ENCODE peak calls at places on chromosomes 6 and 20, in seven cellular contexts. D is GM12891, U is uterus, T is left cardiac atrium, Z is GM12865, C is T-helper 2 cell, K is WERI-Rb-1. R is an unnamed sample.

GRCh38 chr20:59912609-59913008 is 20.8 kb downstream of the SYCP2 start:
- DNase-seq in D (no peak), U (no peak), T (no peak), Z (peak; percentile 10), C (peak; percentile 19), K (no peak), R (no peak)

GRCh38 chr6:43766426-43766825 is 3.6 kb upstream of the VEGFA start:
- DNase-seq in D (no peak), U (no peak), T (no peak), Z (no peak), C (no peak), K (no peak), R (no peak)

GRCh38 chr6:109381007-109381746 is 1.1 kb downstream of the CD164 start:
- DNase-seq in D (no peak), U (no peak), T (no peak), Z (no peak), C (peak; percentile 60), K (no peak), R (no peak)

GRCh38 chr20:20368414-20369352 is 779 bp downstream of the INSM1 start:
- DNase-seq in D (peak; percentile 44), U (no peak), T (no peak), Z (no peak), C (no peak), K (peak; percentile 38), R (peak; percentile 62)

GRCh38 chr20:63159826-63160640 is 55.9 kb downstream of the YTHDF1 start:
- DNase-seq in D (no peak), U (no peak), T (no peak), Z (no peak), C (no peak), K (no peak), R (no peak)

GRCh38 chr6:48490658-48491057 is 379.7 kb upstream of the PTCHD4 start:
- DNase-seq in D (no peak), U (no peak), T (no peak), Z (no peak), C (no peak), K (no peak), R (no peak)

GRCh38 chr6:26175428-26176181 is 88.4 kb downstream of the HFE start:
- DNase-seq in D (no peak), U (no peak), T (no peak), Z (peak; percentile 87), C (peak; percentile 84), K (peak; percentile 78), R (peak; percentile 63)

GRCh38 chr6:163001341-163001740 is 273.6 kb downstream of the PACRG start:
- DNase-seq in D (peak; percentile 20), U (no peak), T (no peak), Z (peak; percentile 74), C (peak; percentile 59), K (no peak), R (no peak)

GRCh38 chr6:62283828-62284411 is 2.1 kb downstream of the KHDRBS2 start:
- DNase-seq in D (no peak), U (no peak), T (no peak), Z (peak; percentile 31), C (no peak), K (no peak), R (no peak)

GRCh38 chr6:107267634-107268033 is 152.3 kb upstream of the BEND3 start:
- DNase-seq in D (no peak), U (no peak), T (no peak), Z (no peak), C (no peak), K (no peak), R (no peak)

GRCh38 chr6:44029489-44030185 is 97.6 kb downstream of the MRPL14 start:
- DNase-seq in D (no peak), U (peak; percentile 19), T (no peak), Z (no peak), C (no peak), K (peak; percentile 7), R (no peak)

GRCh38 chr6:150998992-150999975 is 133.8 kb downstream of the MTHFD1L start:
- DNase-seq in D (no peak), U (no peak), T (no peak), Z (no peak), C (no peak), K (no peak), R (no peak)

GRCh38 chr6:42729731-42730130 is 7.3 kb upstream of the PRPH2 start:
- DNase-seq in D (no peak), U (no peak), T (no peak), Z (no peak), C (no peak), K (no peak), R (no peak)

GRCh38 chr20:41162396-41162795 is 25.1 kb downstream of the PLCG1 start:
- DNase-seq in D (no peak), U (no peak), T (no peak), Z (no peak), C (no peak), K (no peak), R (no peak)

GRCh38 chr20:56363491-56363890 is 4.7 kb downstream of the FAM210B start:
- DNase-seq in D (no peak), U (no peak), T (no peak), Z (no peak), C (no peak), K (no peak), R (no peak)

R was measured in stimulated activated effector memory CD8-positive, alpha-beta T cell treated with anti-CD3 and anti-CD28 coated beads, Interleukin-12 subunit alpha, Interleukin-12 subunit beta, amount 100 ng/mL, for 72 hours.